ENCODE peak calls at places on chromosomes 3 and 15, in ten cellular contexts. L is lower lobe of right lung, T is fibroblast of villous mesenchyme, G is suprapubic skin, J is mucosa of descending colon, B is IMR-90, U is dorsolateral prefrontal cortex, C is colonic mucosa, E is right atrium auricular region, Q is stomach. Y is an unnamed sample.

GRCh38 chr3:16917256-16917935 is 32.6 kb downstream of the PLCL2 start:
- DNase-seq in E (no peak), G (no peak), U (no peak), Q (no peak), J (no peak), B (peak), T (no peak), C (no peak), L (no peak), Y (no peak)

GRCh38 chr3:60055765-60056164 is 1005.9 kb upstream of the CFAP20DC start:
- DNase-seq in T (no peak), Q (no peak), J (no peak), U (no peak), G (no peak), E (no peak), L (no peak), C (no peak), B (peak), Y (no peak)

GRCh38 chr3:4734454-4734853 is 241.3 kb downstream of the ITPR1 start:
- DNase-seq in L (no peak), J (no peak), U (no peak), E (no peak), B (no peak), C (no peak), Q (no peak), T (no peak), G (no peak), Y (no peak)

GRCh38 chr3:181920409-181920808 is 208.7 kb downstream of the SOX2 start:
- DNase-seq in B (no peak), J (no peak), G (no peak), C (no peak), Q (no peak), E (no peak), L (no peak), U (no peak), T (no peak), Y (no peak)

GRCh38 chr3:115790759-115791158 is 167.4 kb downstream of the GAP43 start:
- DNase-seq in U (no peak), J (no peak), C (no peak), L (no peak), G (no peak), B (peak), E (no peak), Q (no peak), T (peak), Y (no peak)

GRCh38 chr15:66293419-66294156 is at the start of gene DIS3L:
- DNase-seq in L (peak), Q (peak), E (peak), U (peak), T (peak), G (peak), J (peak), B (peak), C (peak), Y (peak)

GRCh38 chr3:107545680-107546120 is 22.9 kb downstream of the BBX start:
- DNase-seq in G (no peak), J (no peak), L (no peak), U (no peak), E (no peak), T (peak), Q (no peak), B (peak), C (no peak), Y (no peak)

GRCh38 chr3:37574177-37574958 is 287.3 kb upstream of the CTDSPL start:
- DNase-seq in T (no peak), G (no peak), E (no peak), L (no peak), U (no peak), C (no peak), B (no peak), J (no peak), Q (no peak), Y (no peak)

GRCh38 chr15:60797444-60798040 is 318.6 kb upstream of the ICE2 start:
- DNase-seq in T (no peak), E (no peak), L (no peak), J (no peak), G (no peak), C (no peak), B (no peak), U (no peak), Q (no peak), Y (no peak)

GRCh38 chr3:62184559-62184958 is 188.8 kb downstream of the FEZF2 start:
- DNase-seq in B (no peak), G (no peak), U (peak), Q (no peak), J (no peak), T (peak), L (no peak), C (no peak), E (no peak), Y (no peak)

GRCh38 chr3:10263549-10264363 is 15.5 kb downstream of the TATDN2 start:
- DNase-seq in U (no peak), E (peak), L (no peak), T (peak), J (peak), G (no peak), C (no peak), Q (no peak), B (peak), Y (no peak)

GRCh38 chr15:66171891-66172290 is 81.7 kb downstream of the MEGF11 start:
- DNase-seq in L (no peak), G (no peak), T (no peak), J (no peak), C (no peak), B (no peak), U (no peak), E (no peak), Q (no peak), Y (no peak)

GRCh38 chr3:72250725-72251124 is 465.8 kb upstream of the PROK2 start:
- DNase-seq in G (no peak), J (no peak), U (no peak), Q (no peak), E (no peak), C (no peak), T (no peak), B (no peak), L (no peak), Y (no peak)

GRCh38 chr3:159560214-159561004 is 428.2 kb upstream of the IL12A start:
- DNase-seq in G (no peak), T (no peak), B (no peak), C (no peak), J (no peak), L (no peak), Q (no peak), E (no peak), U (no peak), Y (no peak)

GRCh38 chr3:171269557-171269956 is 190.6 kb downstream of the TNIK start:
- DNase-seq in U (no peak), T (no peak), B (no peak), J (no peak), C (no peak), G (no peak), E (no peak), L (no peak), Q (no peak), Y (no peak)

GRCh38 chr15:49901867-49902775 is 216.9 kb downstream of the ATP8B4 start:
- DNase-seq in G (no peak), C (no peak), U (no peak), E (no peak), L (no peak), T (peak), B (peak), J (no peak), Q (no peak), Y (no peak)

GRCh38 chr15:71725215-71725955 is 85.0 kb upstream of the NR2E3 start:
- DNase-seq in J (no peak), G (no peak), C (no peak), B (peak), E (no peak), T (peak), L (no peak), Q (no peak), U (no peak), Y (no peak)

GRCh38 chr3:147195896-147196295 is 210.4 kb downstream of the ZIC4 start:
- DNase-seq in E (no peak), G (no peak), Q (no peak), C (no peak), T (no peak), J (no peak), B (peak), L (no peak), U (no peak), Y (no peak)

GRCh38 chr3:147197739-147198138 is 208.6 kb downstream of the ZIC4 start:
- DNase-seq in T (no peak), E (no peak), B (no peak), J (no peak), C (no peak), U (no peak), Q (no peak), G (no peak), L (no peak), Y (no peak)

GRCh38 chr3:147189016-147189415 is 217.3 kb downstream of the ZIC4 start:
- DNase-seq in L (no peak), E (no peak), T (no peak), U (no peak), G (no peak), B (peak), Q (no peak), J (no peak), C (no peak), Y (no peak)

GRCh38 chr3:147187687-147188086 is 218.7 kb downstream of the ZIC4 start:
- DNase-seq in L (no peak), C (no peak), J (no peak), B (no peak), G (no peak), U (no peak), Q (no peak), E (no peak), T (no peak), Y (no peak)

DNA sequence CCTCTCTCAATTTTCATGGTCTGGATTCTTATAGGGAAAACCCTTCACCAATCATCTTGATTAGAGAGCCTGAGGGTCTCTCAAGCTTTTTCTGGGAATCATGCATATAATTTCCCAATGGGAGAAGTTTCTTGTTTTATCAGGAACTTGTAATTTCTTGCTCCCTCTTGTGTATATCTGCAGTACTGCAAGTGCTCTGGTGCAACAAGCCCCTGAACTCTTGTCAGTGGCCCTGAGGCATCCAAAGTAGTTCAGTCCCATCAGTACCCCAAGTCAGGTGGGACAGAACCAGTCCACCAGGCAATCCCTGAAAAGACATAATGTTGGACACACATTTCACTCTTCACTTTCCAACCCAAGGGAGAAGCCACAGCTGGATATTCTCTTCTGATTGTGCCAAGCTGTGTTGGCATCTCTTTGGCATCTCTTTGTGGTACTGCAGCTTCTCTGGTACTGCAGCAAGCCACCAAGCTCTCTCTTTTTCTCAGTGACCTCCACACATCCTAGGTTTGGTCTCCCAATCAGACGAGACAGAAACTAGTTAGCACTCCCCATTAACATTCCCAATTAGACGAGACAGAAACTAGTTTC is 214.5 kb downstream of the ZIC4 start:
- DNase-seq in L (no peak), T (peak), U (no peak), G (no peak), C (peak), Q (no peak), E (no peak), J (peak), B (peak), Y (no peak)
- TF ChIP-seq CTCF in L (peak), T (peak), U (peak), G (no peak), C (peak), Q (no peak), E (peak), J (peak), B (peak), Y (peak)

GRCh38 chr3:28242519-28242918 is 1.1 kb downstream of the CMC1 start:
- DNase-seq in G (no peak), J (no peak), B (no peak), U (no peak), L (no peak), T (no peak), C (no peak), E (no peak), Q (no peak), Y (no peak)

GRCh38 chr3:28240440-28240839 is 979 bp upstream of the CMC1 start:
- DNase-seq in G (no peak), B (no peak), L (no peak), T (no peak), J (no peak), Q (no peak), C (no peak), E (no peak), U (no peak), Y (no peak)

GRCh38 chr3:28239108-28239507 is 2.3 kb upstream of the CMC1 start:
- DNase-seq in J (no peak), C (no peak), U (no peak), G (no peak), L (no peak), B (no peak), Q (no peak), T (no peak), E (no peak), Y (no peak)

GRCh38 chr3:28243424-28244106 is 2.1 kb downstream of the CMC1 start:
- DNase-seq in T (no peak), B (no peak), L (no peak), E (no peak), C (no peak), Q (no peak), G (no peak), J (no peak), U (no peak), Y (no peak)

GRCh38 chr3:28241221-28242160 is at the start of gene CMC1:
- DNase-seq in J (peak), G (peak), U (peak), L (peak), E (peak), C (peak), Q (peak), T (peak), B (peak), Y (peak)
- TF ChIP-seq CTCF in J (no peak), G (no peak), U (peak), L (no peak), E (no peak), C (no peak), Q (no peak), T (no peak), B (no peak), Y (no peak)

GRCh38 chr15:58227706-58228543 is 89.7 kb downstream of the AQP9 start:
- DNase-seq in C (peak), L (peak), J (peak), T (peak), G (peak), U (peak), E (peak), Q (peak), B (peak), Y (no peak)
- TF ChIP-seq CTCF in C (peak), L (peak), J (peak), T (peak), G (peak), U (peak), E (peak), Q (no peak), B (peak), Y (peak)

GRCh38 chr3:186208328-186208989 is 99.6 kb upstream of the ETV5 start:
- DNase-seq in B (no peak), Q (no peak), J (no peak), T (no peak), L (no peak), U (no peak), E (no peak), C (no peak), G (no peak), Y (no peak)
- TF ChIP-seq CTCF in B (no peak), Q (no peak), J (no peak), T (no peak), L (no peak), U (no peak), E (no peak), C (no peak), G (no peak), Y (no peak)

GRCh38 chr3:158158969-158159368 is 49.1 kb downstream of the RSRC1 start:
- DNase-seq in L (no peak), E (no peak), U (no peak), C (no peak), J (no peak), Q (no peak), B (no peak), T (no peak), G (no peak), Y (no peak)

GRCh38 chr3:158165730-158166129 is 55.8 kb downstream of the RSRC1 start:
- DNase-seq in L (no peak), B (no peak), J (no peak), G (no peak), T (peak), E (no peak), C (no peak), U (no peak), Q (no peak), Y (no peak)

GRCh38 chr3:158166223-158166622 is 56.3 kb downstream of the RSRC1 start:
- DNase-seq in T (no peak), J (no peak), E (no peak), L (no peak), U (no peak), B (no peak), G (no peak), Q (no peak), C (no peak), Y (no peak)

GRCh38 chr3:158159714-158160113 is 49.8 kb downstream of the RSRC1 start:
- DNase-seq in E (no peak), T (no peak), Q (no peak), L (no peak), G (no peak), C (no peak), U (no peak), B (peak), J (no peak), Y (no peak)

GRCh38 chr3:158160958-158161357 is 51.1 kb downstream of the RSRC1 start:
- DNase-seq in C (no peak), G (no peak), T (peak), B (peak), E (no peak), Q (no peak), J (no peak), U (no peak), L (no peak), Y (no peak)
- TF ChIP-seq CTCF in C (no peak), G (no peak), T (no peak), B (no peak), E (no peak), Q (no peak), J (no peak), U (no peak), L (no peak), Y (no peak)

DNA sequence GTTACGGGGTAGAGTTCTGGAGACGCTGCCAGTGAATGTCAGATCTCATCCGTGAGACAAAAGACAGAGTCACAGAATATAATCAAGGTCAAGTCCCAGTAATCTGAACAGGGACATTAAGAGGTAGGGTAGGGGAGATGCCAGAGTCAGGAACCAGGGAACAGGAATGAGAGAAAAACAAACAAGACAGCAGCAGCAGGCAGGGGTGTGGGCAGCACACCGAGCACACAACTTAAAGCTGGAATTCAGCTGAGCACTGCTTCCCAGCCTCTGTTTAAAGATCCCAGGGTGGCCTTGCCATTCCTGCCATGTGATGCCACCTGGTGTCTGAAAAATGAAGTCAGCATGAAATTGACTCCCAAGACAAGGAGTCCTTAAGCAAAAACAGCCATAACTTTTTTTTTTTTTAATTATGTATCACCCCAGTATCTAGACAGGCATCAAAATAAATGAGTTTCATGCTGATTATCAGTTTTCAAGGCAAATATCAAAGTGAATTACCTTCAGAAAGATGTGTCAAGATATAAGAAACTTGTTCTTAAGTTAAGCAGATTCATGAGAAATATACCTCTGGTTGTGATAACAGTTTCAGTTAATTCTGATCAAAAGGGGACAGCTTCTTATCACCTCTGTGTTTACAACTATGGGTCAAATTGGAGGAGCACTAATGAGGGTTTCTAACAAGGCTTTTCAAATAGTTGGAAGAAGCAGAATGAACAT is 203.7 kb downstream of the SLC9A9 start:
- DNase-seq in J (peak), Q (peak), G (no peak), B (peak), E (no peak), C (peak), L (peak), T (peak), U (peak), Y (no peak)
- TF ChIP-seq CTCF in J (no peak), Q (no peak), G (no peak), B (peak), E (no peak), C (peak), L (peak), T (peak), U (peak), Y (peak)

Y was measured in type B pancreatic cell.